ENCODE peak calls at places on chromosome 17, in six cellular contexts. B, I, N, O, T and D are unnamed samples.
A peak's percentile ranks its signal among the peaks of the same experiment; 100 is the strongest.

GRCh38 chr17:63631062-63631461 is 8.8 kb downstream of the MAP3K3 start:
- DNase-seq in I (no peak), O (no peak), T (no peak), B (no peak), N (no peak), D (no peak)

GRCh38 chr17:4035081-4035680 is 70.9 kb upstream of the ATP2A3 start:
- DNase-seq in O (no peak), B (no peak), T (no peak), N (no peak), I (no peak), D (no peak)

GRCh38 chr17:57607553-57608120 is 137.5 kb downstream of the CCDC182 start:
- DNase-seq in T (peak; percentile 88), B (no peak), N (peak; percentile 76), I (no peak), O (no peak), D (no peak)

GRCh38 chr17:57447357-57448019 is 191.2 kb downstream of the MSI2 start:
- DNase-seq in T (no peak), O (no peak), I (no peak), N (no peak), B (no peak), D (no peak)

GRCh38 chr17:78653382-78653781 is 76.2 kb upstream of the DNAH17 start:
- DNase-seq in I (no peak), T (peak; percentile 20), B (no peak), O (no peak), N (no peak), D (no peak)

GRCh38 chr17:80007009-80007752 is 28.5 kb downstream of the TBC1D16 start:
- DNase-seq in B (no peak), T (no peak), O (no peak), I (no peak), N (peak; percentile 7), D (peak; percentile 77)

GRCh38 chr17:61139219-61139618 is 260.4 kb upstream of the TBX2 start:
- DNase-seq in O (no peak), I (no peak), T (peak; percentile 56), B (no peak), N (no peak), D (peak; percentile 47)

GRCh38 chr17:73542323-73542722 is 101.9 kb downstream of the SDK2 start:
- DNase-seq in N (no peak), I (no peak), T (no peak), B (no peak), O (no peak), D (no peak)

GRCh38 chr17:74431568-74432483 is at the start of gene GPRC5C:
- DNase-seq in I (peak; percentile 83), N (peak; percentile 79), T (peak; percentile 90), O (peak; percentile 78), B (peak; percentile 63), D (peak; percentile 89)

GRCh38 chr17:3529817-3530741 is 27.5 kb downstream of the TRPV3 start:
- DNase-seq in B (peak; percentile 25), T (no peak), I (peak; percentile 68), N (peak; percentile 79), O (peak; percentile 87), D (no peak)

GRCh38 chr17:37831492-37831891 is 86.6 kb upstream of the HNF1B start:
- DNase-seq in N (no peak), B (no peak), O (no peak), T (no peak), I (no peak), D (no peak)
- H3K4me3 ChIP-seq in N (no peak overlapping the region), B (no peak overlapping the region), O (no peak overlapping the region), T (no peak overlapping the region), I (no peak overlapping the region), D (no peak overlapping the region)

GRCh38 chr17:75881678-75882454 is 3.5 kb upstream of the TRIM47 start:
- DNase-seq in N (no peak), B (no peak), T (no peak), I (no peak), O (no peak), D (no peak)
- H3K4me1 ChIP-seq in N (peaks cover 2% of the 10 kb centered on the region), B (peaks cover 7% of the 10 kb centered on the region), T (peaks cover 11% of the 10 kb centered on the region), I (peaks cover 2% of the 10 kb centered on the region), O (peaks cover 2% of the 10 kb centered on the region), D (peaks cover 2% of the 10 kb centered on the region)

GRCh38 chr17:77420476-77420803 is 279.7 kb downstream of the SEC14L1 start:
- DNase-seq in T (no peak), N (no peak), I (no peak), O (no peak), B (no peak), D (peak; percentile 33)

GRCh38 chr17:77419547-77420475 is 279.0 kb downstream of the SEC14L1 start:
- DNase-seq in O (no peak), I (no peak), N (no peak), T (no peak), B (no peak), D (no peak)

GRCh38 chr17:77420804-77421634 is 280.2 kb downstream of the SEC14L1 start:
- DNase-seq in B (no peak), T (peak; percentile 74), O (peak; percentile 66), I (no peak), N (peak; percentile 18), D (no peak)

GRCh38 chr17:77422104-77422782 is 281.5 kb downstream of the SEC14L1 start:
- DNase-seq in O (no peak), N (no peak), T (peak; percentile 89), I (no peak), B (no peak), D (no peak)

DNA sequence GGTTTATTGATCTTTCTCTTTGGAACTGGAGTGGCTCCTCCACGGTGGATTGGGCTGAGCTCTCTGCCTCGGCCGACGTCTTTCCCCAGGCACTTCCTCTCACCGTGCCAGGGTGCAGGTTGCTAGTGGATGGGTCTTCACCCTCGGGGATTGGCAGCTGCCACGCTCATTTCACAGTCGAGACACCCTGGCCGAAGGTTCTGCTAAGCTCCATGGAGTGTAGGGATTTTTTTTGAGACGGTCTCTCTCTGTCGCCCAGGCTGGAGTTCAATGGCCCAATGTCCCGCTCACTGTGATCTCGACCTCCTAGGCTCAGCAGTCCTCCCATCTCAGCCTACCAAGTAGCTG is 280.8 kb downstream of the SEC14L1 start:
- DNase-seq in I (no peak), T (no peak), O (no peak), B (no peak), N (no peak), D (no peak)
- H3K4me3 ChIP-seq in I (no peak overlapping the region), T (no peak overlapping the region), O (no peak overlapping the region), B (no peak overlapping the region), N (peak overlapping the region; percentile 19), D (no peak overlapping the region)

GRCh38 chr17:47223007-47223406 is 13.9 kb downstream of the MYL4 start:
- DNase-seq in I (no peak), B (no peak), T (peak; percentile 31), N (no peak), O (no peak), D (no peak)
- H3K4me1 ChIP-seq in I (peaks cover 41% of the 10 kb centered on the region), B (peaks cover 10% of the 10 kb centered on the region), T (peaks cover 21% of the 10 kb centered on the region), N (peaks cover 6% of the 10 kb centered on the region), O (peaks cover 60% of the 10 kb centered on the region), D (peaks cover 32% of the 10 kb centered on the region)

GRCh38 chr17:35044181-35044580 is 19.3 kb downstream of the RFFL start:
- DNase-seq in I (no peak), T (no peak), O (no peak), N (no peak), B (no peak), D (no peak)

GRCh38 chr17:35048685-35049379 is 14.7 kb downstream of the RFFL start:
- DNase-seq in T (no peak), N (no peak), O (no peak), B (no peak), I (no peak), D (no peak)

GRCh38 chr17:35050170-35050569 is 13.3 kb downstream of the RFFL start:
- DNase-seq in I (no peak), T (no peak), O (no peak), N (no peak), B (no peak), D (no peak)

GRCh38 chr17:35046245-35046644 is 17.3 kb downstream of the RFFL start:
- DNase-seq in I (no peak), N (no peak), O (no peak), B (no peak), T (no peak), D (no peak)

DNA sequence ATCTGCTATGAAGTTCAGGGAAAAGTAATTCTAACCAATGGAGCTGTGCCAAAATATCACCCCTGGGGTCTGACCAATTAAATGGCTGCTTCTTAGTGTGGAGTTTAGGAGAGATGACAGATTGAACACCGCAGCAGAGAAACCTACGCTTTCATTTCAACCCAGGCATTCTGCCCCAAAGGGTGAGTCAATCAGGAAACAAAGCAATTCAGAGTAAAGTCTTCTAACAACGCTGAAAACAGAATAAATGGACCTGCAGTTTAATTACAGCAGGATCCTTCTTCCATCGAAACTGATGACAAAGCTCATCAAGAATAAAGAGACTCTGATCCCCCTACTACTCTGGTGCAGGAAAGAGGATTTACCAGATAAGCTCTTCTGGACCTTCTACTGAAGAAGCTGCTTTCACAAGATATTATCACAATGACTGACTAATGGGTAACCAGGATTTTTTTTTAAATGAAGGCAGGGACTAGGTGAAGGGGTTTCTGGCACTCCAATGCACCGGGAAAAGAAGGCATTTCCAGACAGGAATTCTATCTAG is 16.7 kb downstream of the RFFL start:
- DNase-seq in O (no peak), N (no peak), T (no peak), B (peak; percentile 41), I (no peak), D (no peak)
- H3K4me3 ChIP-seq in O (no peak overlapping the region), N (no peak overlapping the region), T (no peak overlapping the region), B (no peak overlapping the region), I (no peak overlapping the region), D (no peak overlapping the region)

GRCh38 chr17:76496464-76496863 is 4.8 kb downstream of the RHBDF2 start:
- DNase-seq in T (no peak), I (no peak), O (no peak), N (no peak), B (no peak), D (no peak)
- H3K4me1 ChIP-seq in T (peaks cover 41% of the 10 kb centered on the region), I (peaks cover 66% of the 10 kb centered on the region), O (peaks cover 62% of the 10 kb centered on the region), N (peaks cover 63% of the 10 kb centered on the region), B (peaks cover 5% of the 10 kb centered on the region), D (peaks cover 36% of the 10 kb centered on the region)